ENCODE peak calls at places on chromosomes 3 and 15, in six cellular contexts. One of them, this sample, is unnamed.

GRCh38 chr15:64909546-64909945 is 2.2 kb upstream of the ANKDD1A start:
- DNase-seq in tibial artery: no peak
- DNase-seq in mammary epithelial cell: no peak
- DNase-seq in fibroblast of lung: no peak
- DNase-seq in cardiac muscle cell: no peak
- DNase-seq in endothelial cell of umbilical vein: no peak
- DNase-seq in this sample: no peak

GRCh38 chr3:3605181-3605580 is 194.1 kb upstream of the LRRN1 start:
- DNase-seq in endothelial cell of umbilical vein: no peak
- DNase-seq in tibial artery: no peak
- DNase-seq in fibroblast of lung: no peak
- DNase-seq in cardiac muscle cell: no peak
- DNase-seq in mammary epithelial cell: no peak
- DNase-seq in this sample: no peak

GRCh38 chr3:58175098-58175428 is 35.7 kb downstream of the DNASE1L3 start:
- DNase-seq in mammary epithelial cell: no peak
- DNase-seq in fibroblast of lung: no peak
- DNase-seq in tibial artery: no peak
- DNase-seq in cardiac muscle cell: no peak
- DNase-seq in endothelial cell of umbilical vein: no peak
- DNase-seq in this sample: no peak

GRCh38 chr3:119149484-119149883 is 3.5 kb downstream of the TEX55 start:
- DNase-seq in mammary epithelial cell: peak
- DNase-seq in endothelial cell of umbilical vein: no peak
- DNase-seq in fibroblast of lung: peak
- DNase-seq in cardiac muscle cell: no peak
- DNase-seq in tibial artery: no peak
- DNase-seq in this sample: peak

GRCh38 chr3:24302382-24302781 is 192.3 kb downstream of the THRB start:
- DNase-seq in mammary epithelial cell: no peak
- DNase-seq in endothelial cell of umbilical vein: no peak
- DNase-seq in tibial artery: no peak
- DNase-seq in fibroblast of lung: no peak
- DNase-seq in cardiac muscle cell: no peak
- DNase-seq in this sample: no peak

GRCh38 chr15:80836223-80836622 is 57.1 kb downstream of the CEMIP start:
- DNase-seq in tibial artery: no peak
- DNase-seq in mammary epithelial cell: no peak
- DNase-seq in fibroblast of lung: no peak
- DNase-seq in endothelial cell of umbilical vein: no peak
- DNase-seq in cardiac muscle cell: peak
- DNase-seq in this sample: no peak

GRCh38 chr3:138051946-138052802 is 42.2 kb downstream of the CLDN18 start:
- DNase-seq in tibial artery: no peak
- DNase-seq in mammary epithelial cell: peak
- DNase-seq in cardiac muscle cell: peak
- DNase-seq in fibroblast of lung: peak
- DNase-seq in endothelial cell of umbilical vein: peak
- DNase-seq in this sample: peak

GRCh38 chr3:138257986-138258385 is 70.9 kb downstream of the ARMC8 start:
- DNase-seq in fibroblast of lung: no peak
- DNase-seq in tibial artery: no peak
- DNase-seq in endothelial cell of umbilical vein: no peak
- DNase-seq in cardiac muscle cell: no peak
- DNase-seq in mammary epithelial cell: no peak
- DNase-seq in this sample: no peak

GRCh38 chr15:45891766-45892165 is 256.9 kb downstream of the SQOR start:
- DNase-seq in endothelial cell of umbilical vein: no peak
- DNase-seq in tibial artery: peak
- DNase-seq in fibroblast of lung: no peak
- DNase-seq in cardiac muscle cell: no peak
- DNase-seq in mammary epithelial cell: no peak
- DNase-seq in this sample: peak

GRCh38 chr3:61452536-61452991 is 108.8 kb upstream of the PTPRG start:
- DNase-seq in mammary epithelial cell: peak
- DNase-seq in tibial artery: no peak
- DNase-seq in cardiac muscle cell: no peak
- DNase-seq in endothelial cell of umbilical vein: no peak
- DNase-seq in fibroblast of lung: peak
- DNase-seq in this sample: peak

GRCh38 chr3:119871571-119871970 is 89.7 kb downstream of the NR1I2 start:
- DNase-seq in cardiac muscle cell: no peak
- DNase-seq in fibroblast of lung: no peak
- DNase-seq in mammary epithelial cell: no peak
- DNase-seq in tibial artery: no peak
- DNase-seq in endothelial cell of umbilical vein: no peak
- DNase-seq in this sample: no peak

GRCh38 chr3:194990454-194991337 is 280.3 kb downstream of the XXYLT1 start:
- DNase-seq in endothelial cell of umbilical vein: no peak
- DNase-seq in cardiac muscle cell: no peak
- DNase-seq in tibial artery: no peak
- DNase-seq in fibroblast of lung: no peak
- DNase-seq in mammary epithelial cell: no peak
- DNase-seq in this sample: no peak

GRCh38 chr15:63551400-63551799 is 45.8 kb upstream of the FBXL22 start:
- DNase-seq in tibial artery: no peak
- DNase-seq in fibroblast of lung: peak
- DNase-seq in mammary epithelial cell: peak
- DNase-seq in cardiac muscle cell: no peak
- DNase-seq in endothelial cell of umbilical vein: peak
- DNase-seq in this sample: no peak

GRCh38 chr15:45821390-45821789 is 186.6 kb downstream of the SQOR start:
- DNase-seq in endothelial cell of umbilical vein: no peak
- DNase-seq in cardiac muscle cell: no peak
- DNase-seq in mammary epithelial cell: no peak
- DNase-seq in fibroblast of lung: no peak
- DNase-seq in tibial artery: no peak
- DNase-seq in this sample: no peak

GRCh38 chr3:146195030-146195429 is 34.0 kb upstream of the PLOD2 start:
- DNase-seq in endothelial cell of umbilical vein: peak
- DNase-seq in cardiac muscle cell: no peak
- DNase-seq in fibroblast of lung: no peak
- DNase-seq in tibial artery: no peak
- DNase-seq in mammary epithelial cell: no peak
- DNase-seq in this sample: no peak

GRCh38 chr15:91141102-91141501 is 41.0 kb downstream of the SV2B start:
- DNase-seq in tibial artery: no peak
- DNase-seq in fibroblast of lung: no peak
- DNase-seq in endothelial cell of umbilical vein: no peak
- DNase-seq in mammary epithelial cell: no peak
- DNase-seq in cardiac muscle cell: no peak
- DNase-seq in this sample: no peak

GRCh38 chr3:41148446-41148845 is 50.9 kb upstream of the CTNNB1 start:
- DNase-seq in mammary epithelial cell: peak
- DNase-seq in endothelial cell of umbilical vein: no peak
- DNase-seq in fibroblast of lung: no peak
- DNase-seq in tibial artery: no peak
- DNase-seq in cardiac muscle cell: no peak
- DNase-seq in this sample: peak

GRCh38 chr15:60162911-60163310 is 158.8 kb downstream of the FOXB1 start:
- DNase-seq in mammary epithelial cell: no peak
- DNase-seq in cardiac muscle cell: no peak
- DNase-seq in tibial artery: no peak
- DNase-seq in endothelial cell of umbilical vein: no peak
- DNase-seq in fibroblast of lung: no peak
- DNase-seq in this sample: no peak

GRCh38 chr3:34382859-34383258 is 584.4 kb downstream of the PDCD6IP start:
- DNase-seq in cardiac muscle cell: no peak
- DNase-seq in endothelial cell of umbilical vein: no peak
- DNase-seq in fibroblast of lung: no peak
- DNase-seq in mammary epithelial cell: peak
- DNase-seq in tibial artery: no peak
- DNase-seq in this sample: peak

GRCh38 chr3:133939496-133939835 is 43.8 kb upstream of the RAB6B start:
- DNase-seq in fibroblast of lung: no peak
- DNase-seq in endothelial cell of umbilical vein: no peak
- DNase-seq in tibial artery: no peak
- DNase-seq in cardiac muscle cell: no peak
- DNase-seq in mammary epithelial cell: no peak
- DNase-seq in this sample: no peak

GRCh38 chr15:35545316-35545824 is 595 bp downstream of the DPH6 start:
- DNase-seq in tibial artery: peak
- DNase-seq in mammary epithelial cell: peak
- DNase-seq in fibroblast of lung: peak
- DNase-seq in cardiac muscle cell: peak
- DNase-seq in endothelial cell of umbilical vein: peak
- DNase-seq in this sample: peak

GRCh38 chr15:89226359-89227221 is 5.2 kb upstream of the RLBP1 start:
- DNase-seq in mammary epithelial cell: peak
- DNase-seq in fibroblast of lung: no peak
- DNase-seq in tibial artery: no peak
- DNase-seq in cardiac muscle cell: no peak
- DNase-seq in endothelial cell of umbilical vein: no peak
- DNase-seq in this sample: no peak

GRCh38 chr3:67737911-67738865 is 83.8 kb upstream of the SUCLG2 start:
- DNase-seq in mammary epithelial cell: no peak
- DNase-seq in endothelial cell of umbilical vein: no peak
- DNase-seq in fibroblast of lung: no peak
- DNase-seq in tibial artery: no peak
- DNase-seq in cardiac muscle cell: no peak
- DNase-seq in this sample: no peak
- H3K27ac ChIP-seq in mammary epithelial cell: no peak
- H3K27ac ChIP-seq in endothelial cell of umbilical vein: no peak
- H3K27ac ChIP-seq in fibroblast of lung: no peak
- H3K27ac ChIP-seq in tibial artery: no peak
- H3K27ac ChIP-seq in cardiac muscle cell: no peak
- H3K27ac ChIP-seq in this sample: no peak

GRCh38 chr3:108985844-108986243 is 32.2 kb upstream of the GUCA1C start:
- DNase-seq in fibroblast of lung: no peak
- DNase-seq in cardiac muscle cell: no peak
- DNase-seq in mammary epithelial cell: peak
- DNase-seq in tibial artery: no peak
- DNase-seq in endothelial cell of umbilical vein: no peak
- DNase-seq in this sample: peak
- H3K27ac ChIP-seq in fibroblast of lung: no peak
- H3K27ac ChIP-seq in cardiac muscle cell: no peak
- H3K27ac ChIP-seq in mammary epithelial cell: no peak
- H3K27ac ChIP-seq in tibial artery: no peak
- H3K27ac ChIP-seq in endothelial cell of umbilical vein: no peak
- H3K27ac ChIP-seq in this sample: no peak

GRCh38 chr3:13332740-13333139 is 87.4 kb downstream of the NUP210 start:
- DNase-seq in fibroblast of lung: no peak
- DNase-seq in tibial artery: no peak
- DNase-seq in mammary epithelial cell: no peak
- DNase-seq in cardiac muscle cell: no peak
- DNase-seq in endothelial cell of umbilical vein: no peak
- DNase-seq in this sample: no peak
- H3K27ac ChIP-seq in fibroblast of lung: no peak
- H3K27ac ChIP-seq in tibial artery: no peak
- H3K27ac ChIP-seq in mammary epithelial cell: no peak
- H3K27ac ChIP-seq in cardiac muscle cell: no peak
- H3K27ac ChIP-seq in endothelial cell of umbilical vein: no peak
- H3K27ac ChIP-seq in this sample: no peak

DNA sequence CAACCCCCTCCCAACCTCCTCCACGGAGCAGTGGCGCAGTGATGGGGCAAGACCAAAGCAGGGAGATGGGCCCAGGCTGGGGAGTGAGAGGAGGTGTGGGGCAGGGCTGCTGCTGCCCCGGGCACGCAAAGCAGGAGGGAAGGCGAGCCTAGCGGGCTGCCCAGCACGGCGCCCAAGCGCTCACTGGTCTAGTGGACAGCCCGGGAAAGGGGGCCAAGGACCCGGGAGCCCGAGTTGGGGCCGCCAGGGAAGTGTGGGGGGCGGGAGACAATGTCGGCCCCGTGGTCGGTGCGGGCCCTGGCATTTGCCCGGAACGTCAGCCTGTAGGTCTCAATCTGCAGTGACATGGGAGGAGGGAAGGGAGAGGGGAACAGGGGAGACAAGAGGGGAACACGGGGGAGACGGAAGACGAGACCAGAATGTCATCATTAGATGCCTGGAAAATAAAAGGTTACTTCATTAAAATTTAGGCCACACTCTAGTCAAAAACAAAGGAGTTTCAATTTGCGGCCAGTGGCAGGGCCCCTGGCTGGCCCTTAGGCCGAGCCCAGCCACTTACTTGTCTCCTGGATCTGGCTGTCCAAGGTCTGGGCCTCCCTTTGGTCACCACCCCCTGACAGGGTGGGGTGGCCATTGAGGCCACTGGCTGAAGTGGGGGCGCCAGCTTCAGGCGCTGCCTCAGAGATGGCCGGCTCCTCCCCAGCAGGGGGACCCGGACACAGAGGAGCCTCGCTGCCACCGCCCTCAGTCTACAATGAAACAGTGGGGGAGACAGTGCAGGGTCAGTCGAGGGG is 49.9 kb downstream of the DHX30 start:
- DNase-seq in endothelial cell of umbilical vein: no peak
- DNase-seq in fibroblast of lung: no peak
- DNase-seq in mammary epithelial cell: no peak
- DNase-seq in tibial artery: no peak
- DNase-seq in cardiac muscle cell: no peak
- DNase-seq in this sample: no peak
- H3K27ac ChIP-seq in endothelial cell of umbilical vein: no peak
- H3K27ac ChIP-seq in fibroblast of lung: no peak
- H3K27ac ChIP-seq in mammary epithelial cell: no peak
- H3K27ac ChIP-seq in tibial artery: no peak
- H3K27ac ChIP-seq in cardiac muscle cell: peak
- H3K27ac ChIP-seq in this sample: no peak

DNA sequence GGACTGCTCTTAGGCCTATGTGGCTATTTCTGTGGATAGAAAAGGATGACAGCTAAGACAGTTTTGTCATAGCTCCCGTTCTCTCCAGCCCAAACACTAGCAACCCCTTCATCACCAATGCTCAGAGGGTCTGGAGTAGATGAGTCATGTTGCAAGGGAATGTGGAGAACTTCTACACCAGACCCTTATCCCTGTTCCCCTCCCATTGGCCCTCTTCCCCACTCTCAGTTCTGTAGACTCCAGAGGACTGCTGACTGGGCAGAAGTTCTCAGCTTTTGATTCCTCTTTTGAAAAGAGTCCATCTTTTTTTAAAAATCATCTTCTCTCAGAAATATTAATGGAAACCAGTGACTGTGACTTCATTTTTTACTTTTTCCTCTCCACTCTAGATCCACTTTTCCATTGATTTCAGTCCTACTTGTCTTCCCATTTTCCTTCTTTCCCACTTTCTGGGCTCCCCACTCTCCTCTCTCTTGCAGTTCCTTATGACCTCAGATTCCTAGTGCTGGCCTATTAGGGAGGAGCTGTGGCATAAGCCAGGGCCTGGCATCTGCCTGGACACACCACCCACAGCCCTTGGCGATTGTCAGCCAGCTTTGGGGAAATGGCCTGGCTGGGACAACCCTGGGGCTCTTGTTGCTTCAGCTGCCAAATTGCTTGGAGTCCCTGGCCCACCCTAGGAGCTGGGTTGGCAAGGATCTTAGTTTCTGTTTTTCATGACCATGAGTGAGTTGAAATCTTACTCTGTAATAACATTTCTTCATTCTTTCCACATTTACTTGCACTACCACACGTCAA is 2.2 kb upstream of the MYZAP start:
- DNase-seq in tibial artery: peak
- DNase-seq in fibroblast of lung: no peak
- DNase-seq in endothelial cell of umbilical vein: no peak
- DNase-seq in mammary epithelial cell: no peak
- DNase-seq in cardiac muscle cell: no peak
- DNase-seq in this sample: no peak
- H3K27ac ChIP-seq in tibial artery: no peak
- H3K27ac ChIP-seq in fibroblast of lung: no peak
- H3K27ac ChIP-seq in endothelial cell of umbilical vein: no peak
- H3K27ac ChIP-seq in mammary epithelial cell: no peak
- H3K27ac ChIP-seq in cardiac muscle cell: no peak
- H3K27ac ChIP-seq in this sample: no peak